ENCODE peak calls at places on chromosomes 13 and 19, in eight cellular contexts. N is mesothelial cell of epicardium, P is gastrocnemius medialis, O is cardiac muscle cell, R is epithelial cell of esophagus, S is adrenal gland, G is psoas muscle, D is AG04449. V is an unnamed sample.

GRCh38 chr19:14416743-14417214 is 2.4 kb downstream of the DDX39A start:
- DNase-seq in N (no peak), P (no peak), O (no peak), R (peak; percentile 80), S (no peak), G (no peak), D (no peak), V (no peak)

GRCh38 chr19:49596954-49597702 is 6.1 kb downstream of the PRR12 start:
- DNase-seq in N (no peak), P (no peak), O (no peak), R (no peak), S (no peak), G (no peak), D (no peak), V (no peak)

GRCh38 chr13:21048901-21049655 is 12.3 kb downstream of the LATS2 start:
- DNase-seq in N (no peak), P (no peak), O (no peak), R (no peak), S (no peak), G (no peak), D (no peak), V (no peak)

GRCh38 chr13:99947666-99948065 is 23.9 kb downstream of the ZIC5 start:
- DNase-seq in N (no peak), P (no peak), O (no peak), R (no peak), S (no peak), G (no peak), D (no peak), V (no peak)

GRCh38 chr13:113629814-113630213 is 28.2 kb downstream of the ATP4B start:
- DNase-seq in N (no peak), P (no peak), O (no peak), R (no peak), S (no peak), G (no peak), D (no peak), V (no peak)

GRCh38 chr19:38216785-38217746 is 7.0 kb downstream of the DPF1 start:
- DNase-seq in N (no peak), P (no peak), O (no peak), R (no peak), S (no peak), G (no peak), D (no peak), V (no peak)

GRCh38 chr13:99041788-99042187 is 63.9 kb upstream of the DOCK9 start:
- DNase-seq in N (no peak), P (no peak), O (no peak), R (no peak), S (no peak), G (no peak), D (no peak), V (no peak)

GRCh38 chr13:41465215-41465907 is 8.0 kb downstream of the RGCC start:
- DNase-seq in N (no peak), P (no peak), O (peak; percentile 70), R (peak; percentile 87), S (no peak), G (peak; percentile 58), D (peak; percentile 10), V (no peak)

GRCh38 chr19:45881909-45882528 is 3.9 kb downstream of the IRF2BP1 start:
- DNase-seq in N (no peak), P (no peak), O (no peak), R (no peak), S (no peak), G (no peak), D (no peak), V (no peak)

GRCh38 chr19:50328257-50329145 is 676 bp downstream of the KCNC3 start:
- DNase-seq in N (no peak), P (no peak), O (no peak), R (no peak), S (peak; percentile 33), G (no peak), D (no peak), V (no peak)

GRCh38 chr13:95676100-95676774 is 702 bp upstream of the DNAJC3 start:
- DNase-seq in N (no peak), P (peak; percentile 40), O (peak; percentile 53), R (peak; percentile 64), S (peak; percentile 23), G (no peak), D (no peak), V (no peak)

GRCh38 chr13:80374453-80374852 is 33.5 kb upstream of the SPRY2 start:
- DNase-seq in N (no peak), P (peak; percentile 34), O (peak; percentile 32), R (no peak), S (no peak), G (peak; percentile 82), D (no peak), V (no peak)

GRCh38 chr13:40518481-40518882 is 148.0 kb downstream of the FOXO1 start:
- DNase-seq in N (no peak), P (no peak), O (no peak), R (peak; percentile 61), S (no peak), G (no peak), D (no peak), V (no peak)

GRCh38 chr19:4430760-4431159 is 26.8 kb downstream of the UBXN6 start:
- DNase-seq in N (no peak), P (no peak), O (no peak), R (no peak), S (no peak), G (no peak), D (no peak), V (no peak)

GRCh38 chr19:4429266-4430200 is 27.1 kb downstream of the CHAF1A start:
- DNase-seq in N (no peak), P (no peak), O (no peak), R (no peak), S (no peak), G (no peak), D (no peak), V (no peak)

GRCh38 chr19:4431808-4432674 is 25.6 kb downstream of the UBXN6 start:
- DNase-seq in N (no peak), P (no peak), O (no peak), R (no peak), S (no peak), G (no peak), D (no peak), V (no peak)

GRCh38 chr19:4436231-4436630 is 21.4 kb downstream of the UBXN6 start:
- DNase-seq in N (no peak), P (no peak), O (no peak), R (no peak), S (no peak), G (no peak), D (no peak), V (no peak)

GRCh38 chr19:4432918-4433506 is 24.6 kb downstream of the UBXN6 start:
- DNase-seq in N (no peak), P (no peak), O (no peak), R (no peak), S (no peak), G (no peak), D (no peak), V (no peak)
- TF ChIP-seq CTCF in N (no peak), P (no peak), O (no peak), R (no peak), S (no peak), G (no peak), D (no peak), V (no peak)

GRCh38 chr19:15437355-15438123 is 12.2 kb downstream of the WIZ start:
- DNase-seq in N (no peak), P (no peak), O (no peak), R (no peak), S (peak; percentile 13), G (no peak), D (no peak), V (no peak)
- TF ChIP-seq CTCF in N (no peak), P (no peak), O (no peak), R (no peak), S (no peak), G (peak; percentile 21), D (peak; percentile 30), V (no peak)

GRCh38 chr13:49494645-49495044 is 1.1 kb upstream of the PHF11 start:
- DNase-seq in N (no peak), P (no peak), O (no peak), R (no peak), S (no peak), G (no peak), D (no peak), V (no peak)
- TF ChIP-seq CTCF in N (no peak), P (no peak), O (no peak), R (no peak), S (no peak), G (no peak), D (no peak), V (no peak)

DNA sequence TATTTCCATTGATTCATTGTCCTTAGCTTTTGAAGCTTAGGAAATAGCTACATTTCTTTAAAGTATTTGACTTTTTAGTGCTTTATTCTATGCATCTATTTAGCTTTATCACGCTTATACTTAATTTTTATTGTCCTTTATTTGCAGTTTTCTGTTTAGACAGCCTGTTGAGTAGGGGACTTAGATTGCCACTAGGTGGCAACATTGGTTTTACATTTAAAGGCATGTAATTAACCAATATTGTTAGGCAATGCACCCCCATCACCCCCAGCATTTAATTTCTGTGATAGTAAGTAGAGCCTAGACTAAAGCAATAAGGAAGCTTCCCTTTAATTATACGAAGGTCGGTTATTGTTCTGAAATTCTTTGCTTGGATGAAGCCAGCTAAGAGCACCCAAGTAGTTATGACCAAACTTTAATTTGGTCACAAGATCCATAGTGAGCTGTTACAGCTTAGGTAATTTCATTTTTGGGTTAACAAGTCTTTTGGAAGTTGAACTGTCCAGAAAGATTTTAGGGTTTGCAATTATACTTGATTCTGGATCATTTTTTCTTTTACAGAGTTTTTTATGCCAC is 36.5 kb downstream of the B3GLCT start:
- DNase-seq in N (no peak), P (no peak), O (peak; percentile 75), R (peak; percentile 58), S (no peak), G (no peak), D (peak; percentile 17), V (no peak)
- TF ChIP-seq CTCF in N (peak; percentile 73), P (peak; percentile 51), O (peak; percentile 73), R (peak; percentile 71), S (peak; percentile 53), G (peak; percentile 70), D (peak; percentile 45), V (peak; percentile 90)

DNA sequence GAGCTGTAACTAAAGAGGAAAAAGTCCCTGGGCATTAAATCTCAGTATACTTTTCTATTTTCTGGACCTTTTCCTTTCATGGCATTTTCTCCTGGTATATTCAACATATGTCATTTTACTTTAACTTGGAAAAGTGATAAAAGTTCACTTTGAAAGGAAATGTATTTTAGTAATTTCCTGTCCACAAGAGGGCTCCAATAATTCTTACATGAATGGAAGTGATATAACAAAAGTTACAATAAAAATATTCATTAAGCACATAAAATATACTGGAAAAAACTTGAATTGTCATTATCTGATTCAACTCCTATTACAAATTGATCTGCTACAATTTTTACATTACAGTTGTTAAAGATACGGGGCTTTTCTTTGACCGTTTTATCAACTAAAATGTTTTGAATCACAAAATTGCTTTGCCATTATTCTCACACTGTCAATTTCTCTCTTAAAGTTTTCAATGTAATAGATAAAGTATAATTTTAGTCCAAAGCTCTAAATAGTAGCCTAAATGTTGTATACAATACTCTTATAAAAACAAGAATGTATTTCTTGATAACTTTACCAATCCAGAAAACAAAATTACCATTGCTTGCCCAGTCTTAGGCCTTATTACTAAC is 4.9 kb downstream of the UBL3 start:
- DNase-seq in N (no peak), P (no peak), O (peak; percentile 40), R (peak; percentile 27), S (no peak), G (no peak), D (no peak), V (no peak)
- TF ChIP-seq CTCF in N (peak; percentile 52), P (no peak), O (peak; percentile 38), R (no peak), S (no peak), G (peak; percentile 21), D (no peak), V (peak; percentile 65)

V was measured in type B pancreatic cell.